ENCODE peak calls at places on chromosomes 16 and 17, in five cellular contexts. One of them, this sample, is unnamed.

GRCh38 chr16:30407794-30408534 is 558 bp downstream of the ZNF771 start:
- DNase-seq in DND-41: no peak
- DNase-seq in kidney: no peak
- DNase-seq in nephron progenitor cell: no peak
- DNase-seq in AG04450: no peak
- DNase-seq in this sample: no peak

GRCh38 chr16:69839798-69840409 is 77.8 kb downstream of the WWP2 start:
- DNase-seq in nephron progenitor cell: no peak
- DNase-seq in DND-41: no peak
- DNase-seq in AG04450: no peak
- DNase-seq in kidney: peak; percentile 88
- DNase-seq in this sample: no peak

GRCh38 chr16:21656795-21657768 is 4.7 kb upstream of the IGSF6 start:
- DNase-seq in AG04450: no peak
- DNase-seq in DND-41: peak; percentile 46
- DNase-seq in kidney: no peak
- DNase-seq in nephron progenitor cell: peak; percentile 36
- DNase-seq in this sample: peak; percentile 65

GRCh38 chr17:65100316-65101140 is 36.6 kb upstream of the RGS9 start:
- DNase-seq in AG04450: no peak
- DNase-seq in DND-41: peak; percentile 73
- DNase-seq in nephron progenitor cell: peak; percentile 91
- DNase-seq in kidney: peak; percentile 94
- DNase-seq in this sample: peak; percentile 84

GRCh38 chr17:36793976-36794375 is 143.3 kb upstream of the LHX1 start:
- DNase-seq in DND-41: no peak
- DNase-seq in kidney: no peak
- DNase-seq in nephron progenitor cell: no peak
- DNase-seq in AG04450: no peak
- DNase-seq in this sample: no peak

GRCh38 chr17:17056167-17056562 is 13.9 kb downstream of the MPRIP start:
- DNase-seq in AG04450: no peak
- DNase-seq in nephron progenitor cell: no peak
- DNase-seq in kidney: no peak
- DNase-seq in DND-41: no peak
- DNase-seq in this sample: no peak

GRCh38 chr16:19883296-19883951 is 1.2 kb downstream of the GPRC5B start:
- DNase-seq in nephron progenitor cell: peak; percentile 65
- DNase-seq in AG04450: no peak
- DNase-seq in DND-41: no peak
- DNase-seq in kidney: peak; percentile 82
- DNase-seq in this sample: no peak

GRCh38 chr17:64477849-64478248 is 19.0 kb downstream of the POLG2 start:
- DNase-seq in kidney: no peak
- DNase-seq in DND-41: no peak
- DNase-seq in AG04450: no peak
- DNase-seq in nephron progenitor cell: no peak
- DNase-seq in this sample: no peak

GRCh38 chr16:55572439-55572838 is 6.0 kb downstream of the CAPNS2 start:
- DNase-seq in DND-41: no peak
- DNase-seq in nephron progenitor cell: no peak
- DNase-seq in AG04450: no peak
- DNase-seq in kidney: no peak
- DNase-seq in this sample: no peak

GRCh38 chr17:74037320-74037719 is 166.2 kb upstream of the RPL38 start:
- DNase-seq in AG04450: no peak
- DNase-seq in nephron progenitor cell: peak; percentile 28
- DNase-seq in DND-41: no peak
- DNase-seq in kidney: no peak
- DNase-seq in this sample: no peak

GRCh38 chr16:77437859-77438258 is 3.0 kb upstream of the ADAMTS18 start:
- DNase-seq in AG04450: no peak
- DNase-seq in DND-41: no peak
- DNase-seq in kidney: no peak
- DNase-seq in nephron progenitor cell: no peak
- DNase-seq in this sample: no peak

GRCh38 chr16:31005350-31006085 is 4.9 kb downstream of the STX1B start:
- DNase-seq in kidney: no peak
- DNase-seq in AG04450: no peak
- DNase-seq in DND-41: no peak
- DNase-seq in nephron progenitor cell: no peak
- DNase-seq in this sample: no peak

GRCh38 chr16:16830973-16831372 is 452.0 kb downstream of the NPIPA7 start:
- DNase-seq in DND-41: no peak
- DNase-seq in nephron progenitor cell: no peak
- DNase-seq in kidney: no peak
- DNase-seq in AG04450: no peak
- DNase-seq in this sample: no peak

GRCh38 chr17:64276961-64277505 is 14.0 kb upstream of the TEX2 start:
- DNase-seq in kidney: no peak
- DNase-seq in DND-41: no peak
- DNase-seq in nephron progenitor cell: no peak
- DNase-seq in AG04450: no peak
- DNase-seq in this sample: no peak

GRCh38 chr17:37821025-37821713 is 76.3 kb upstream of the HNF1B start:
- DNase-seq in AG04450: no peak
- DNase-seq in kidney: no peak
- DNase-seq in nephron progenitor cell: no peak
- DNase-seq in DND-41: no peak
- DNase-seq in this sample: no peak

GRCh38 chr16:3717235-3718018 is at the start of gene TRAP1:
- DNase-seq in kidney: peak; percentile 96
- DNase-seq in DND-41: peak; percentile 88
- DNase-seq in nephron progenitor cell: peak; percentile 94
- DNase-seq in AG04450: peak; percentile 30
- DNase-seq in this sample: peak; percentile 99

GRCh38 chr17:62703776-62704380 is 76.4 kb downstream of the MRC2 start:
- DNase-seq in DND-41: peak; percentile 64
- DNase-seq in kidney: peak; percentile 93
- DNase-seq in AG04450: no peak
- DNase-seq in nephron progenitor cell: peak; percentile 91
- DNase-seq in this sample: peak; percentile 89

GRCh38 chr17:66633322-66633965 is 201.5 kb upstream of the CACNG5 start:
- DNase-seq in kidney: no peak
- DNase-seq in AG04450: no peak
- DNase-seq in DND-41: no peak
- DNase-seq in nephron progenitor cell: no peak
- DNase-seq in this sample: no peak

GRCh38 chr16:1825864-1826690 is 548 bp downstream of the HAGH start:
- DNase-seq in kidney: peak; percentile 76
- DNase-seq in nephron progenitor cell: peak; percentile 46
- DNase-seq in AG04450: peak; percentile 8
- DNase-seq in DND-41: peak; percentile 26
- DNase-seq in this sample: peak; percentile 94

GRCh38 chr17:78448356-78448993 is 70.0 kb downstream of the PGS1 start:
- DNase-seq in DND-41: peak; percentile 23
- DNase-seq in nephron progenitor cell: no peak
- DNase-seq in kidney: no peak
- DNase-seq in AG04450: no peak
- DNase-seq in this sample: no peak

GRCh38 chr16:30738984-30739951 is 9.0 kb upstream of the PHKG2 start:
- DNase-seq in kidney: peak; percentile 83
- DNase-seq in nephron progenitor cell: no peak
- DNase-seq in DND-41: no peak
- DNase-seq in AG04450: no peak
- DNase-seq in this sample: no peak

GRCh38 chr17:36183001-36183810 is 6.8 kb upstream of the TBC1D3B start:
- DNase-seq in DND-41: no peak
- DNase-seq in nephron progenitor cell: peak; percentile 94
- DNase-seq in AG04450: peak; percentile 59
- DNase-seq in kidney: peak; percentile 81
- DNase-seq in this sample: peak; percentile 62

GRCh38 chr17:17924131-17924856 is 47.9 kb downstream of the TOM1L2 start:
- DNase-seq in DND-41: no peak
- DNase-seq in AG04450: no peak
- DNase-seq in kidney: no peak
- DNase-seq in nephron progenitor cell: no peak
- DNase-seq in this sample: no peak

GRCh38 chr17:33142703-33143299 is 150.3 kb downstream of the ASIC2 start:
- DNase-seq in AG04450: no peak
- DNase-seq in DND-41: peak; percentile 47
- DNase-seq in kidney: no peak
- DNase-seq in nephron progenitor cell: peak; percentile 84
- DNase-seq in this sample: peak; percentile 21

GRCh38 chr16:71440669-71441347 is 1.0 kb downstream of the TLE7 start:
- DNase-seq in kidney: no peak
- DNase-seq in nephron progenitor cell: no peak
- DNase-seq in AG04450: no peak
- DNase-seq in DND-41: no peak
- DNase-seq in this sample: peak; percentile 79

GRCh38 chr16:76265434-76266045 is 11.7 kb upstream of the CNTNAP4 start:
- DNase-seq in kidney: no peak
- DNase-seq in nephron progenitor cell: peak; percentile 47
- DNase-seq in AG04450: peak; percentile 8
- DNase-seq in DND-41: peak; percentile 58
- DNase-seq in this sample: peak; percentile 10

GRCh38 chr17:62572488-62573469 is 54.7 kb upstream of the MRC2 start:
- DNase-seq in kidney: no peak
- DNase-seq in nephron progenitor cell: no peak
- DNase-seq in AG04450: no peak
- DNase-seq in DND-41: no peak
- DNase-seq in this sample: no peak

GRCh38 chr17:15266325-15266950 is 1.3 kb upstream of the PMP22 start:
- DNase-seq in kidney: no peak
- DNase-seq in AG04450: no peak
- DNase-seq in DND-41: no peak
- DNase-seq in nephron progenitor cell: no peak
- DNase-seq in this sample: no peak

GRCh38 chr16:26816885-26817571 is 249.7 kb upstream of the C16orf82 start:
- DNase-seq in AG04450: peak; percentile 20
- DNase-seq in nephron progenitor cell: no peak
- DNase-seq in DND-41: peak; percentile 27
- DNase-seq in kidney: no peak
- DNase-seq in this sample: no peak

GRCh38 chr16:50616883-50617629 is 64.1 kb downstream of the SNX20 start:
- DNase-seq in DND-41: no peak
- DNase-seq in kidney: no peak
- DNase-seq in AG04450: no peak
- DNase-seq in nephron progenitor cell: no peak
- DNase-seq in this sample: no peak

GRCh38 chr17:33952425-33952824 is 302.7 kb upstream of the CCL2 start:
- DNase-seq in nephron progenitor cell: no peak
- DNase-seq in DND-41: no peak
- DNase-seq in AG04450: no peak
- DNase-seq in kidney: no peak
- DNase-seq in this sample: no peak

GRCh38 chr17:4204676-4205075 is 59.1 kb downstream of the ANKFY1 start:
- DNase-seq in kidney: no peak
- DNase-seq in nephron progenitor cell: no peak
- DNase-seq in DND-41: no peak
- DNase-seq in AG04450: peak; percentile 76
- DNase-seq in this sample: no peak

GRCh38 chr16:68749424-68749823 is 12.3 kb downstream of the CDH1 start:
- DNase-seq in DND-41: no peak
- DNase-seq in kidney: no peak
- DNase-seq in AG04450: no peak
- DNase-seq in nephron progenitor cell: no peak
- DNase-seq in this sample: no peak

GRCh38 chr17:4175921-4176802 is 33.2 kb downstream of the CYB5D2 start:
- DNase-seq in nephron progenitor cell: peak; percentile 54
- DNase-seq in DND-41: peak; percentile 34
- DNase-seq in AG04450: no peak
- DNase-seq in kidney: peak; percentile 29
- DNase-seq in this sample: no peak

GRCh38 chr16:79792952-79793351 is 192.4 kb upstream of the MAF start:
- DNase-seq in DND-41: no peak
- DNase-seq in nephron progenitor cell: no peak
- DNase-seq in kidney: no peak
- DNase-seq in AG04450: no peak
- DNase-seq in this sample: no peak

GRCh38 chr16:71540-72341 is 690 bp downstream of the RHBDF1 start:
- DNase-seq in nephron progenitor cell: peak; percentile 64
- DNase-seq in kidney: peak; percentile 90
- DNase-seq in DND-41: no peak
- DNase-seq in AG04450: no peak
- DNase-seq in this sample: no peak

GRCh38 chr17:12867726-12868125 is 78.4 kb downstream of the ARHGAP44 start:
- DNase-seq in kidney: no peak
- DNase-seq in DND-41: no peak
- DNase-seq in nephron progenitor cell: no peak
- DNase-seq in AG04450: no peak
- DNase-seq in this sample: no peak

GRCh38 chr16:71367243-71367976 is 8.9 kb downstream of the CALB2 start:
- DNase-seq in AG04450: no peak
- DNase-seq in kidney: no peak
- DNase-seq in DND-41: peak; percentile 63
- DNase-seq in nephron progenitor cell: peak; percentile 80
- DNase-seq in this sample: peak; percentile 65

GRCh38 chr16:84637709-84638108 is 10.6 kb upstream of the KLHL36 start:
- DNase-seq in kidney: no peak
- DNase-seq in DND-41: no peak
- DNase-seq in nephron progenitor cell: no peak
- DNase-seq in AG04450: no peak
- DNase-seq in this sample: no peak
- TF ChIP-seq CTCF in kidney: no peak
- TF ChIP-seq CTCF in DND-41: no peak
- TF ChIP-seq CTCF in nephron progenitor cell: no peak
- TF ChIP-seq CTCF in AG04450: no peak
- TF ChIP-seq CTCF in this sample: no peak

GRCh38 chr17:41734949-41735313 is 488 bp upstream of the HAP1 start:
- DNase-seq in AG04450: no peak
- DNase-seq in kidney: no peak
- DNase-seq in nephron progenitor cell: no peak
- DNase-seq in DND-41: no peak
- DNase-seq in this sample: no peak
- TF ChIP-seq CTCF in AG04450: no peak
- TF ChIP-seq CTCF in kidney: no peak
- TF ChIP-seq CTCF in nephron progenitor cell: no peak
- TF ChIP-seq CTCF in DND-41: no peak
- TF ChIP-seq CTCF in this sample: no peak

GRCh38 chr16:84959045-84959576 is 52.2 kb downstream of the ZDHHC7 start:
- DNase-seq in DND-41: no peak
- DNase-seq in kidney: no peak
- DNase-seq in nephron progenitor cell: no peak
- DNase-seq in AG04450: no peak
- DNase-seq in this sample: no peak
- TF ChIP-seq CTCF in DND-41: peak; percentile 39
- TF ChIP-seq CTCF in kidney: no peak
- TF ChIP-seq CTCF in nephron progenitor cell: no peak
- TF ChIP-seq CTCF in AG04450: peak; percentile 28
- TF ChIP-seq CTCF in this sample: peak; percentile 3

DNA sequence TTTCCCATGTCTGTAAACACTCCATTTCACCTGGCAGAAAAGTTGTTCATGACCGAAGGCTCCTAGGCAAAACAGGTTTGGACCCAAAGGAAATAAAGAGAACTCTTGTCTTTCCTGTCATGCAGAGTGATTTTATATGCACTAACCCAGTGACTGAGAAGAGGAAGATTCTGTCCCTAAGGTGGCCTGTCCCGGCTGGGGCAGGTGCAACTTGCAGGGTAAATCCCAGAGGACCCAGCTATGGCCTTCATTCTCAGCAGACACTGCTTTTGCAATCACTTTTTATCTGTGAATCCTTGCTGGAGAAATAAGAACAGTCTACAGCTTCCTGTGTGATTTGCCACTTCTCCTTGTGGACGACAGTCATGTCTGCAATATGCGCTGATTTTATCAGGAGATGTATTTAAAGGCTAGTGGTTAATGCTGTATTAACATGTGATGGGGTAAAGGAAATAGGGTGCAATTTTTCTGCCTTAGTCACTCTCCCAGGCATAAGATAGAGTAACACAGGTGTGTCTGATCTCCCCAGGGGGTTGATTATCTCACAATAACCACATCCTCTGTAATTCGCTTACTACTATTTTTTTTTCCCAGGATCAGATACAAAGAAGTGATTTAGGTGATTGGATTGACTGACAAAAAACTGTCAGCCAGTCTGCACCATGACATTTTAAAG is 696.8 kb upstream of the SOX9 start:
- DNase-seq in DND-41: peak; percentile 76
- DNase-seq in kidney: no peak
- DNase-seq in AG04450: peak; percentile 32
- DNase-seq in nephron progenitor cell: no peak
- DNase-seq in this sample: no peak
- TF ChIP-seq CTCF in DND-41: peak; percentile 12
- TF ChIP-seq CTCF in kidney: no peak
- TF ChIP-seq CTCF in AG04450: no peak
- TF ChIP-seq CTCF in nephron progenitor cell: no peak
- TF ChIP-seq CTCF in this sample: no peak

This sample was measured in GM20000.